ENCODE peak calls at places on chromosomes 2 and 18, in six cellular contexts. One of them, this sample, is unnamed.

GRCh38 chr18:50749421-50749820 is 70.4 kb downstream of the MRO start:
- DNase-seq in Calu3: no peak
- DNase-seq in HFFc6: no peak
- DNase-seq in PC-3: no peak
- DNase-seq in HFF-Myc: no peak
- DNase-seq in RWPE1: no peak
- DNase-seq in this sample: no peak

GRCh38 chr2:108403494-108403893 is 25.7 kb downstream of the SULT1C4 start:
- DNase-seq in Calu3: no peak
- DNase-seq in HFFc6: peak; percentile 64
- DNase-seq in PC-3: no peak
- DNase-seq in HFF-Myc: peak; percentile 50
- DNase-seq in RWPE1: no peak
- DNase-seq in this sample: no peak

GRCh38 chr2:196233808-196234501 is 62.6 kb upstream of the STK17B start:
- DNase-seq in Calu3: no peak
- DNase-seq in HFFc6: no peak
- DNase-seq in PC-3: no peak
- DNase-seq in HFF-Myc: no peak
- DNase-seq in RWPE1: no peak
- DNase-seq in this sample: no peak

GRCh38 chr2:33583194-33583938 is 15.7 kb downstream of the FAM98A start:
- DNase-seq in Calu3: peak; percentile 7
- DNase-seq in HFFc6: peak; percentile 39
- DNase-seq in PC-3: peak; percentile 60
- DNase-seq in HFF-Myc: no peak
- DNase-seq in RWPE1: no peak
- DNase-seq in this sample: no peak

GRCh38 chr2:128315829-128316776 is 2.6 kb downstream of the HS6ST1 start:
- DNase-seq in Calu3: no peak
- DNase-seq in HFFc6: no peak
- DNase-seq in PC-3: no peak
- DNase-seq in HFF-Myc: no peak
- DNase-seq in RWPE1: no peak
- DNase-seq in this sample: peak; percentile 71

GRCh38 chr2:189412330-189412953 is 28.8 kb upstream of the WDR75 start:
- DNase-seq in Calu3: peak; percentile 56
- DNase-seq in HFFc6: peak; percentile 58
- DNase-seq in PC-3: peak; percentile 67
- DNase-seq in HFF-Myc: no peak
- DNase-seq in RWPE1: peak; percentile 23
- DNase-seq in this sample: no peak

GRCh38 chr2:96174251-96175144 is 29.3 kb upstream of the DUSP2 start:
- DNase-seq in Calu3: peak; percentile 85
- DNase-seq in HFFc6: peak; percentile 45
- DNase-seq in PC-3: peak; percentile 79
- DNase-seq in HFF-Myc: no peak
- DNase-seq in RWPE1: peak; percentile 77
- DNase-seq in this sample: no peak

GRCh38 chr18:42182728-42183700 is 228.0 kb downstream of the PIK3C3 start:
- DNase-seq in Calu3: no peak
- DNase-seq in HFFc6: peak; percentile 64
- DNase-seq in PC-3: peak; percentile 47
- DNase-seq in HFF-Myc: no peak
- DNase-seq in RWPE1: no peak
- DNase-seq in this sample: no peak

GRCh38 chr2:38498039-38498438 is 104.7 kb downstream of the HNRNPLL start:
- DNase-seq in Calu3: no peak
- DNase-seq in HFFc6: no peak
- DNase-seq in PC-3: no peak
- DNase-seq in HFF-Myc: no peak
- DNase-seq in RWPE1: no peak
- DNase-seq in this sample: no peak

GRCh38 chr18:22170421-22171262 is 1.3 kb downstream of the GATA6 start:
- DNase-seq in Calu3: no peak
- DNase-seq in HFFc6: peak; percentile 22
- DNase-seq in PC-3: peak; percentile 59
- DNase-seq in HFF-Myc: no peak
- DNase-seq in RWPE1: peak; percentile 53
- DNase-seq in this sample: no peak

GRCh38 chr2:36356990-36357505 is 1.5 kb downstream of the CRIM1 start:
- DNase-seq in Calu3: no peak
- DNase-seq in HFFc6: no peak
- DNase-seq in PC-3: peak; percentile 91
- DNase-seq in HFF-Myc: no peak
- DNase-seq in RWPE1: no peak
- DNase-seq in this sample: no peak

GRCh38 chr18:45517181-45517741 is 98.0 kb upstream of the SLC14A2 start:
- DNase-seq in Calu3: no peak
- DNase-seq in HFFc6: no peak
- DNase-seq in PC-3: no peak
- DNase-seq in HFF-Myc: no peak
- DNase-seq in RWPE1: no peak
- DNase-seq in this sample: no peak

GRCh38 chr2:84849271-84849952 is 31.5 kb downstream of the TRABD2A start:
- DNase-seq in Calu3: no peak
- DNase-seq in HFFc6: peak; percentile 56
- DNase-seq in PC-3: peak; percentile 86
- DNase-seq in HFF-Myc: no peak
- DNase-seq in RWPE1: peak; percentile 40
- DNase-seq in this sample: no peak

GRCh38 chr2:143617803-143618415 is 488.7 kb downstream of the ARHGAP15 start:
- DNase-seq in Calu3: no peak
- DNase-seq in HFFc6: no peak
- DNase-seq in PC-3: no peak
- DNase-seq in HFF-Myc: no peak
- DNase-seq in RWPE1: no peak
- DNase-seq in this sample: no peak

GRCh38 chr2:143623270-143623669 is 494.1 kb downstream of the ARHGAP15 start:
- DNase-seq in Calu3: no peak
- DNase-seq in HFFc6: no peak
- DNase-seq in PC-3: no peak
- DNase-seq in HFF-Myc: no peak
- DNase-seq in RWPE1: no peak
- DNase-seq in this sample: no peak
- TF ChIP-seq CTCF in Calu3: no peak
- TF ChIP-seq CTCF in HFFc6: no peak
- TF ChIP-seq CTCF in PC-3: no peak
- TF ChIP-seq CTCF in HFF-Myc: no peak
- TF ChIP-seq CTCF in RWPE1: no peak
- TF ChIP-seq CTCF in this sample: peak; percentile 26

GRCh38 chr2:42192642-42193566 is 23.8 kb downstream of the EML4 start:
- DNase-seq in Calu3: no peak
- DNase-seq in HFFc6: no peak
- DNase-seq in PC-3: no peak
- DNase-seq in HFF-Myc: no peak
- DNase-seq in RWPE1: no peak
- DNase-seq in this sample: no peak
- TF ChIP-seq CTCF in Calu3: no peak
- TF ChIP-seq CTCF in HFFc6: no peak
- TF ChIP-seq CTCF in PC-3: no peak
- TF ChIP-seq CTCF in HFF-Myc: no peak
- TF ChIP-seq CTCF in RWPE1: no peak
- TF ChIP-seq CTCF in this sample: no peak

GRCh38 chr2:165903406-165903805 is 50.2 kb downstream of the TTC21B start:
- DNase-seq in Calu3: no peak
- DNase-seq in HFFc6: no peak
- DNase-seq in PC-3: no peak
- DNase-seq in HFF-Myc: no peak
- DNase-seq in RWPE1: no peak
- DNase-seq in this sample: no peak

GRCh38 chr2:165901595-165901994 is 52.0 kb downstream of the TTC21B start:
- DNase-seq in Calu3: no peak
- DNase-seq in HFFc6: no peak
- DNase-seq in PC-3: no peak
- DNase-seq in HFF-Myc: no peak
- DNase-seq in RWPE1: no peak
- DNase-seq in this sample: no peak

GRCh38 chr2:165901996-165902395 is 51.6 kb downstream of the TTC21B start:
- DNase-seq in Calu3: no peak
- DNase-seq in HFFc6: no peak
- DNase-seq in PC-3: no peak
- DNase-seq in HFF-Myc: no peak
- DNase-seq in RWPE1: no peak
- DNase-seq in this sample: no peak

GRCh38 chr2:165905269-165905668 is 48.3 kb downstream of the TTC21B start:
- DNase-seq in Calu3: no peak
- DNase-seq in HFFc6: no peak
- DNase-seq in PC-3: no peak
- DNase-seq in HFF-Myc: no peak
- DNase-seq in RWPE1: no peak
- DNase-seq in this sample: no peak

DNA sequence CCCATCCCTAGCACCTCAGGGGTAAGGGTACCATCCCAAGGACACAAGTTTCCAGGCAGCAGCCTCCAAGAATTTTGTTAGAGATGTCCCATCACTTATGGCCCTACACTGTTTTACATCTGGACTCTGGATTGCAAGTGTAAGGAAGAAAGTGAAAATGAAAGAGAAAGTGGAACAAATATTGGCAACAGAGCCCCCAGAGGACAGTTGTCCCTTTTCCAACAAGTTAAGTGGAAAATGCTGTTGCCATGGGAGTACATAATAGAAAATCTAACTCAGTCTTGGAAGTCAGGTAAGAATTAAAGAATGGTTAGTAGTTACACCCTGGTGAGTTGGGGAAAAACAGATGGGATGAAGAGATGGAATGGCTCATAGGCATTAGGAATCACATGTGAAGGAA is 50.6 kb downstream of the TTC21B start:
- DNase-seq in Calu3: no peak
- DNase-seq in HFFc6: peak; percentile 13
- DNase-seq in PC-3: no peak
- DNase-seq in HFF-Myc: peak; percentile 30
- DNase-seq in RWPE1: peak; percentile 6
- DNase-seq in this sample: no peak
- TF ChIP-seq CTCF in Calu3: no peak
- TF ChIP-seq CTCF in HFFc6: peak; percentile 20
- TF ChIP-seq CTCF in PC-3: peak; percentile 12
- TF ChIP-seq CTCF in HFF-Myc: no peak
- TF ChIP-seq CTCF in RWPE1: no peak
- TF ChIP-seq CTCF in this sample: no peak

GRCh38 chr2:235498556-235499305 is 4.9 kb downstream of the AGAP1 start:
- DNase-seq in Calu3: peak; percentile 41
- DNase-seq in HFFc6: no peak
- DNase-seq in PC-3: peak; percentile 29
- DNase-seq in HFF-Myc: no peak
- DNase-seq in RWPE1: no peak
- DNase-seq in this sample: no peak
- TF ChIP-seq CTCF in Calu3: peak; percentile 24
- TF ChIP-seq CTCF in HFFc6: peak; percentile 15
- TF ChIP-seq CTCF in PC-3: peak; percentile 40
- TF ChIP-seq CTCF in HFF-Myc: no peak
- TF ChIP-seq CTCF in RWPE1: no peak
- TF ChIP-seq CTCF in this sample: peak; percentile 18

DNA sequence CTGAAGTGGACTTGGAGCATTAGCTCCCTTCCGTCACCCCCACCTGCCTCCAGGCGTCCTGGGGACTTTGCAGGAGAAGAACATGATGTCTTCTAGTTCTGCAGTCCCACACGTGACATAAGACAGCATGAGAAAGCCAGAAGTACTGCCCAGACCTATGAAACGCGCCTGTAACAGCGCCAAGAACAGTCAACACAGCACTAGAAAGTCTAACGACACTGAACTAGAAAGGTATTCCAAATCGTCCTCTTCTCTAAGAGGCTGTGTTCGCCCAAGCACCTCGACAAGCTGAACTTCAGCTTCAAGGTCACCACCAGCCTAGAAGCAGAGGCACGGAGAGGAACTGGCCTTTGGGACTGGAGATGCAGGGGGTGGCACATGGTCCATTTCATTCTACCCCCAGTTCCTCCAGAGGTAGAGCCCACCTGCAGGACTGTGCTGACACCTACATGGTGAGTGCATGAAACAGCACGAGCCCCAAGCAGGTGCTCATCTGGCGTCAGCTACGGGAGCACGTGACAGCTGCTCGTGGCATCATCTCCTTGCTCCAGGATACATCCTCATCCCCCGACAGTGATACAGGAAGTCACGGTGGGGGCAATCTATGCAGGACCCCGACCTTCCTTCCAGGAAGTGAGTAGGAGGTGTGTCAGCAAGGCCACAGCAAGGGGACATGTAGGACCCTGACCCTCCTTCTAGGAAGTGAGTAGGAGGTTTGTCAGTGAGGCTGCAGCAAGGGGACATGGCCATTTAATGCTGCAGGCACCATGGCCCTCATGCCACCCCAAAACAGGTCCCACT is 3.7 kb downstream of the HDAC4 start:
- DNase-seq in Calu3: no peak
- DNase-seq in HFFc6: no peak
- DNase-seq in PC-3: no peak
- DNase-seq in HFF-Myc: no peak
- DNase-seq in RWPE1: no peak
- DNase-seq in this sample: no peak
- TF ChIP-seq CTCF in Calu3: no peak
- TF ChIP-seq CTCF in HFFc6: no peak
- TF ChIP-seq CTCF in PC-3: no peak
- TF ChIP-seq CTCF in HFF-Myc: no peak
- TF ChIP-seq CTCF in RWPE1: no peak
- TF ChIP-seq CTCF in this sample: no peak

GRCh38 chr2:65710779-65711295 is 278.4 kb upstream of the SPRED2 start:
- DNase-seq in Calu3: peak; percentile 52
- DNase-seq in HFFc6: peak; percentile 37
- DNase-seq in PC-3: peak; percentile 65
- DNase-seq in HFF-Myc: peak; percentile 11
- DNase-seq in RWPE1: peak; percentile 34
- DNase-seq in this sample: no peak
- TF ChIP-seq CTCF in Calu3: peak; percentile 31
- TF ChIP-seq CTCF in HFFc6: peak; percentile 74
- TF ChIP-seq CTCF in PC-3: peak; percentile 79
- TF ChIP-seq CTCF in HFF-Myc: peak; percentile 50
- TF ChIP-seq CTCF in RWPE1: peak; percentile 11
- TF ChIP-seq CTCF in this sample: peak; percentile 32

GRCh38 chr2:44692821-44693220 is 248.7 kb upstream of the SIX3 start:
- DNase-seq in Calu3: no peak
- DNase-seq in HFFc6: no peak
- DNase-seq in PC-3: no peak
- DNase-seq in HFF-Myc: no peak
- DNase-seq in RWPE1: peak; percentile 21
- DNase-seq in this sample: no peak
- TF ChIP-seq CTCF in Calu3: no peak
- TF ChIP-seq CTCF in HFFc6: no peak
- TF ChIP-seq CTCF in PC-3: no peak
- TF ChIP-seq CTCF in HFF-Myc: no peak
- TF ChIP-seq CTCF in RWPE1: no peak
- TF ChIP-seq CTCF in this sample: no peak

DNA sequence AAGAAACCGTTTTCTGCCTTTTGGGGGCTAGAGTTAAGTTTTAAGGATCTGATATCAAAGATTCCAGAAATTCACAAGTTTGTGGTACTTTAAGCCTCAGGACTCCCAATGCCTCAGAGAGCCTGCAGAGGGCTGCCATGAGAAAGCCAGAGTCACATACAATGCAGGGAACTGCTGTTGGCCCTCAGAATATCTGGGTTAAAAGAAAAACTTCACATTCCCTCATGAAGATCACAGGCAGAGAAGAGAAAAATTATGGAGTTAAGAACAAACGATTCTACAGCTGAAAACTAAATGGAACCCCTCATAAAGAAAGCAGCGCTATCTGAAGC is 39.5 kb downstream of the HDAC4 start:
- DNase-seq in Calu3: no peak
- DNase-seq in HFFc6: peak; percentile 18
- DNase-seq in PC-3: no peak
- DNase-seq in HFF-Myc: no peak
- DNase-seq in RWPE1: no peak
- DNase-seq in this sample: no peak
- TF ChIP-seq CTCF in Calu3: no peak
- TF ChIP-seq CTCF in HFFc6: peak; percentile 39
- TF ChIP-seq CTCF in PC-3: peak; percentile 28
- TF ChIP-seq CTCF in HFF-Myc: no peak
- TF ChIP-seq CTCF in RWPE1: no peak
- TF ChIP-seq CTCF in this sample: peak; percentile 55